ENCODE peak calls at places on chromosomes 4 and X, in ten cellular contexts. N, M, C, K, Q, F, J, Z, S and G are unnamed samples.

GRCh38 chr4:13584481-13584880 is 40.2 kb upstream of the NKX3-2 start:
- DNase-seq in F (no peak), C (no peak), N (no peak), K (no peak), J (no peak), M (no peak), S (no peak), Z (no peak), Q (no peak), G (no peak)

GRCh38 chrX:32269877-32270276 is 941.5 kb downstream of the DMD start:
- DNase-seq in C (no peak), F (no peak), Q (no peak), K (no peak), M (no peak), J (no peak), N (no peak), Z (no peak), S (no peak), G (no peak)

GRCh38 chr4:137203601-137204000 is 328.7 kb downstream of the PCDH18 start:
- DNase-seq in Z (peak; percentile 74), J (no peak), K (no peak), S (no peak), M (peak; percentile 97), N (no peak), C (no peak), F (no peak), Q (peak; percentile 96), G (no peak)

GRCh38 chrX:12721042-12721441 is 70.2 kb upstream of the PRPS2 start:
- DNase-seq in Z (no peak), M (no peak), Q (no peak), N (no peak), F (no peak), K (peak; percentile 7), S (no peak), J (no peak), C (no peak), G (no peak)

GRCh38 chr4:70705146-70705855 is 16.5 kb upstream of the RUFY3 start:
- DNase-seq in Q (peak; percentile 34), J (peak; percentile 74), F (peak; percentile 51), C (peak; percentile 88), S (peak; percentile 91), K (peak; percentile 72), Z (peak; percentile 57), N (peak; percentile 74), M (peak; percentile 54), G (peak; percentile 33)

GRCh38 chr4:54898941-54899340 is 226.5 kb downstream of the KDR start:
- DNase-seq in J (no peak), N (no peak), C (no peak), F (peak; percentile 5), S (no peak), K (no peak), M (peak; percentile 14), Q (peak; percentile 30), Z (no peak), G (no peak)

GRCh38 chrX:153406011-153406410 is 4.9 kb upstream of the PNMA6E start:
- DNase-seq in K (no peak), Q (no peak), N (no peak), S (no peak), F (no peak), M (no peak), J (no peak), C (no peak), Z (no peak), G (no peak)

GRCh38 chrX:69616520-69617203 is 749 bp downstream of the EDA start:
- DNase-seq in F (no peak), N (peak; percentile 10), J (peak; percentile 18), Q (no peak), S (no peak), Z (no peak), C (peak; percentile 53), K (no peak), M (no peak), G (no peak)

GRCh38 chrX:108453841-108454240 is 14.2 kb downstream of the COL4A5 start:
- DNase-seq in K (no peak), Z (no peak), C (no peak), Q (no peak), J (no peak), M (no peak), F (no peak), S (no peak), N (no peak), G (no peak)

GRCh38 chr4:159267940-159268327 is 165.1 kb downstream of the RAPGEF2 start:
- DNase-seq in J (no peak), Z (peak; percentile 65), M (no peak), S (no peak), C (no peak), K (no peak), Q (no peak), F (no peak), N (no peak), G (no peak)

GRCh38 chrX:25154168-25154567 is 138.4 kb upstream of the ARX start:
- DNase-seq in C (no peak), N (no peak), Q (no peak), J (no peak), M (no peak), Z (no peak), S (no peak), F (no peak), K (no peak), G (no peak)

GRCh38 chr4:150411527-150411926 is 170.4 kb upstream of the MAB21L2 start:
- DNase-seq in N (no peak), Z (no peak), K (no peak), J (no peak), C (no peak), S (no peak), F (no peak), Q (peak; percentile 51), M (peak; percentile 44), G (no peak)

GRCh38 chr4:24856586-24856985 is 56.3 kb downstream of the CCDC149 start:
- DNase-seq in C (no peak), K (no peak), F (no peak), N (no peak), J (no peak), Z (peak; percentile 68), Q (peak; percentile 73), M (peak; percentile 56), S (no peak), G (no peak)

GRCh38 chr4:14583331-14583730 is 418.9 kb upstream of the CPEB2 start:
- DNase-seq in J (peak; percentile 46), Z (no peak), Q (no peak), C (no peak), K (peak; percentile 26), M (peak; percentile 13), F (no peak), S (no peak), N (no peak), G (peak; percentile 37)

GRCh38 chr4:26860922-26861433 is 337 bp downstream of the STIM2 start:
- DNase-seq in K (peak; percentile 51), M (peak; percentile 63), Q (peak; percentile 37), C (peak; percentile 76), N (peak; percentile 67), S (peak; percentile 73), Z (peak; percentile 42), J (peak; percentile 52), F (peak; percentile 15), G (no peak)

GRCh38 chr4:52037730-52038108 is 380 bp downstream of the SGCB start:
- DNase-seq in Z (peak; percentile 56), S (no peak), J (peak; percentile 36), M (peak; percentile 39), N (no peak), C (peak; percentile 65), Q (no peak), K (no peak), F (no peak), G (no peak)
- TF ChIP-seq CTCF in Z (no peak), S (no peak), J (no peak), M (no peak), N (no peak), C (no peak), Q (no peak), K (no peak), F (no peak), G (no peak)

DNA sequence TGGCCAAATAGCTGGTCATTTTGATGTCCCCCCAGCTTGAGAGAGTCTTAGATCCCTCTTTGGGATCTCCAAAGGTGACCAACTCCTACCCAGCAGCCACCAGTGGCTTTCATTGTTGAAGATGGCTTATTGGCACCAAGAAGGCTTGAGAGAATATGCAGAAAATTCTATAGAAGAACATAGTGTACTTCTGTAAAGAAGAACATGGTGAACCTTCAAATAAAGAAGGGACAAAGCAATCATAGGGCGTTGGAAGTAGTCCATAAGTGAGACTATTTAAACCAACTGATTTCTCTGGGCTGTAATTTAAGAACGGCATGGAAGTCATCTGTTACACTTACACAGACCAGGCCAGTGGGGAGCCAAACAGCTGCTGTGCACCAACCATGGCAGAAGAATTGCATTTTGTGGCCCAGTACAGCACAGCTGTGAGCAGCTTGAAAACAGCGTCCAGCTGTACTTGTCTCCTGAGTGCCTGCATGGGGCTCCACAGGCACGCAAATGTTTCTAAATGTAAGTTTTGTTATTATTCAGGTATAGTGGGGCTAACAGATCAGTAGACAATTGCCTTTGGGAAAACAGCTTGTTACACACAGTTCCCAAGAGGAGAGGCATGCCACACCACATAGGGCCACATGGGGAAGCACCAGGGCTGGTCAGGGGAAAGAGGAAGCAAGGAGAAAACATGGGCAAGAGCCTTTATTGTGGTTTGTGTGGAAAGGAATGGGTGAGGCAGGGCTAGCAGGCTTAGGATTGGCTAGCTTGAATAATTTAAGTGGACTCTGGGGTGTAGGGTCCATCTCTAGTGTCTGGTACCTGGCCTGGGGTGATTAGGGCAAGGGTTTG is 125.0 kb downstream of the ARHGAP6 start:
- DNase-seq in J (no peak), K (no peak), C (peak; percentile 66), S (no peak), N (no peak), F (no peak), M (peak; percentile 17), Q (no peak), Z (peak; percentile 65), G (no peak)
- TF ChIP-seq CTCF in J (no peak), K (no peak), C (peak; percentile 20), S (no peak), N (no peak), F (no peak), M (peak; percentile 29), Q (peak; percentile 39), Z (peak; percentile 32), G (peak; percentile 10)

DNA sequence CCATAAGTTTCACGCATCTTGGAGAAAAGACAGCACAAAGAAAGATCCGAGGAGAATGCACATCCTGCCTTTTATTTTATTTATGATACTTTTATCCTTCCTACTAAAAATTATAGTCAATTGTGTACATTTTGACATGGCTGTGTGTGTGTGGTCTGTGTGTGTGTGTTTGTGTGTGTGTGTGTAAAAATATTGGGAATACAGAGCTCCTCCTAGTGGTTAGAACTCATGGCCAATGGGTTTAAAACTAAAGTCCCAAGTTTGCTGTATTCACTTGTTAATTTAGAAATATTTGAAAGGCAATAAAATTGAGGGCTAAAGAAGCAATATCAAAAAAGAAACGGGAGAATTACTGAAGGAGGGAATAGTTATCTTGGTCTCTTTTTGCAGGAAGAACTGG is 47.5 kb downstream of the NKX6-1 start:
- DNase-seq in Q (peak; percentile 7), J (peak; percentile 26), F (no peak), K (no peak), C (no peak), M (peak; percentile 43), S (no peak), N (no peak), Z (peak; percentile 6), G (peak; percentile 13)
- TF ChIP-seq CTCF in Q (peak; percentile 54), J (peak; percentile 58), F (peak; percentile 59), K (peak; percentile 49), C (no peak), M (peak; percentile 64), S (peak; percentile 14), N (no peak), Z (peak; percentile 47), G (peak; percentile 40)

DNA sequence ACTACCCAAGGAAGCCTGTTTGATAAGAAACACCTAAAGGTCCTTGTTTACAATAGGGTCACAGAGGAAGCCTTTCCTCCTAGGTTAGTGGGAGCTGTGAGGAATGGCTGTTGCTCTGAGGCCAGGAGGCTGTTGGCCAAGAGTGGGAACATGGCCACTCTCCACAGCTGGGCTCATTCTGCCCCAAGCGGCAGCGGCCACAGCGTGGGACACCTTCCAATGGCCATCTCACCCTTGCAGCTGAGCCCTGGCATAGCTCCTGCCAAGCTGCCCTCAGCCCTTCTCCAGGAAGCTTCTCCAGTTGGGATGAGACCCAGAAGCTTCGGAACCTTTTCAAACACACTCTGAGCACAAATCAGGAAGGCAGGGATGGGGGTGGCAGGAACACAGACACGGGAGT is 111.8 kb upstream of the MAP3K15 start:
- DNase-seq in F (no peak), J (no peak), Q (no peak), M (no peak), K (no peak), Z (no peak), N (no peak), S (no peak), C (peak; percentile 75), G (no peak)
- TF ChIP-seq CTCF in F (no peak), J (no peak), Q (no peak), M (no peak), K (no peak), Z (no peak), N (no peak), S (no peak), C (peak; percentile 15), G (no peak)